ENCODE peak calls at places on chromosomes 12 and 14, in seven cellular contexts. S, R, E, U, A, K and Z are unnamed samples.

GRCh38 chr14:30869525-30870150 is 4.7 kb upstream of the COCH start:
- DNase-seq in S (no peak), R (no peak), E (no peak), U (no peak), A (no peak), K (no peak), Z (no peak)

GRCh38 chr12:109795023-109795422 is 38.2 kb downstream of the TRPV4 start:
- DNase-seq in S (peak), R (no peak), E (no peak), U (no peak), A (no peak), K (no peak), Z (no peak)

GRCh38 chr12:132560421-132560830 is 50.0 kb downstream of the LRCOL1 start:
- DNase-seq in S (no peak), R (no peak), E (no peak), U (no peak), A (peak), K (no peak), Z (peak)

GRCh38 chr12:120783197-120783596 is 57.6 kb downstream of the ACADS start:
- DNase-seq in S (peak), R (no peak), E (peak), U (peak), A (no peak), K (no peak), Z (no peak)

GRCh38 chr12:779745-780734 is 27.7 kb downstream of the WNK1 start:
- DNase-seq in S (peak), R (no peak), E (no peak), U (no peak), A (no peak), K (no peak), Z (no peak)

GRCh38 chr14:33548606-33549005 is 402.3 kb downstream of the EGLN3 start:
- DNase-seq in S (no peak), R (no peak), E (no peak), U (no peak), A (no peak), K (no peak), Z (no peak)

GRCh38 chr14:24077086-24077485 is 5.7 kb downstream of the CPNE6 start:
- DNase-seq in S (no peak), R (no peak), E (no peak), U (no peak), A (no peak), K (no peak), Z (no peak)

GRCh38 chr12:9910716-9911421 is 21.3 kb downstream of the CLEC2A start:
- DNase-seq in S (no peak), R (no peak), E (peak), U (no peak), A (no peak), K (no peak), Z (no peak)

GRCh38 chr12:78562358-78563205 is 302.0 kb upstream of the SYT1 start:
- DNase-seq in S (peak), R (no peak), E (peak), U (no peak), A (peak), K (no peak), Z (no peak)

GRCh38 chr14:51094901-51095853 is at the start of gene TRIM9:
- DNase-seq in S (peak), R (peak), E (peak), U (peak), A (peak), K (peak), Z (peak)

GRCh38 chr12:81558031-81558430 is 201.1 kb downstream of the PPFIA2 start:
- DNase-seq in S (no peak), R (no peak), E (peak), U (no peak), A (no peak), K (no peak), Z (no peak)

GRCh38 chr14:104392396-104393198 is 187.0 kb upstream of the C14orf180 start:
- DNase-seq in S (no peak), R (no peak), E (no peak), U (no peak), A (no peak), K (no peak), Z (no peak)

GRCh38 chr12:56389215-56389850 is 26.7 kb upstream of the APOF start:
- DNase-seq in S (no peak), R (no peak), E (no peak), U (no peak), A (no peak), K (no peak), Z (no peak)

GRCh38 chr12:114480309-114481199 is 74.6 kb upstream of the TBX5 start:
- DNase-seq in S (no peak), R (no peak), E (no peak), U (no peak), A (no peak), K (no peak), Z (peak)

GRCh38 chr14:96243785-96244184 is 12.2 kb upstream of the BDKRB1 start:
- DNase-seq in S (no peak), R (no peak), E (no peak), U (no peak), A (no peak), K (no peak), Z (no peak)

GRCh38 chr12:107025691-107026090 is 38.7 kb upstream of the MTERF2 start:
- DNase-seq in S (no peak), R (no peak), E (no peak), U (no peak), A (no peak), K (no peak), Z (no peak)

GRCh38 chr14:59529189-59529588 is 44.9 kb downstream of the JKAMP start:
- DNase-seq in S (no peak), R (no peak), E (no peak), U (no peak), A (no peak), K (no peak), Z (no peak)

GRCh38 chr12:25388216-25388615 is 137.5 kb upstream of the KRAS start:
- DNase-seq in S (peak), R (no peak), E (no peak), U (no peak), A (no peak), K (no peak), Z (no peak)

GRCh38 chr12:26029741-26030033 is 71.2 kb downstream of the RASSF8 start:
- DNase-seq in S (no peak), R (no peak), E (no peak), U (no peak), A (no peak), K (no peak), Z (no peak)

GRCh38 chr14:100782516-100783320 is 43.2 kb upstream of the MEG3 start:
- DNase-seq in S (no peak), R (no peak), E (no peak), U (no peak), A (no peak), K (no peak), Z (no peak)

GRCh38 chr12:60872850-60873713 is 1277.3 kb downstream of the SLC16A7 start:
- DNase-seq in S (no peak), R (no peak), E (no peak), U (no peak), A (no peak), K (no peak), Z (no peak)

GRCh38 chr14:101076451-101077220 is 173.1 kb upstream of the RTL1 start:
- DNase-seq in S (no peak), R (no peak), E (no peak), U (no peak), A (no peak), K (no peak), Z (no peak)